ENCODE peak calls at places on chromosomes 11 and 22, in ten cellular contexts. One of them, this sample, is unnamed.

GRCh38 chr22:37244114-37244921 is at the start of gene RAC2:
- DNase-seq in NCI-H1105: no peak
- DNase-seq in epithelial cell of prostate: no peak
- DNase-seq in T-helper 2 cell: peak; percentile 66
- DNase-seq in astrocyte of the hippocampus: peak; percentile 58
- DNase-seq in ELR: peak; percentile 84
- DNase-seq in HepG2: no peak
- DNase-seq in cardiac muscle cell: peak; percentile 31
- DNase-seq in type B pancreatic cell: no peak
- DNase-seq in KBM-7: peak; percentile 96
- DNase-seq in this sample: no peak

GRCh38 chr11:65774525-65775306 is 6.1 kb downstream of the AP5B1 start:
- DNase-seq in NCI-H1105: no peak
- DNase-seq in epithelial cell of prostate: no peak
- DNase-seq in T-helper 2 cell: no peak
- DNase-seq in astrocyte of the hippocampus: no peak
- DNase-seq in ELR: no peak
- DNase-seq in HepG2: no peak
- DNase-seq in cardiac muscle cell: no peak
- DNase-seq in type B pancreatic cell: peak; percentile 49
- DNase-seq in KBM-7: no peak
- DNase-seq in this sample: no peak

GRCh38 chr11:81495699-81496292 is 1237.9 kb downstream of the FAM181B start:
- DNase-seq in NCI-H1105: no peak
- DNase-seq in epithelial cell of prostate: no peak
- DNase-seq in T-helper 2 cell: no peak
- DNase-seq in astrocyte of the hippocampus: no peak
- DNase-seq in ELR: no peak
- DNase-seq in HepG2: no peak
- DNase-seq in cardiac muscle cell: no peak
- DNase-seq in type B pancreatic cell: no peak
- DNase-seq in KBM-7: no peak
- DNase-seq in this sample: no peak

GRCh38 chr11:12696911-12697581 is 22.8 kb downstream of the TEAD1 start:
- DNase-seq in NCI-H1105: peak; percentile 72
- DNase-seq in epithelial cell of prostate: peak; percentile 56
- DNase-seq in T-helper 2 cell: no peak
- DNase-seq in astrocyte of the hippocampus: no peak
- DNase-seq in ELR: no peak
- DNase-seq in HepG2: no peak
- DNase-seq in cardiac muscle cell: no peak
- DNase-seq in type B pancreatic cell: no peak
- DNase-seq in KBM-7: no peak
- DNase-seq in this sample: no peak

GRCh38 chr22:50674606-50675552 is 2.3 kb downstream of the SHANK3 start:
- DNase-seq in NCI-H1105: peak; percentile 51
- DNase-seq in epithelial cell of prostate: peak; percentile 62
- DNase-seq in T-helper 2 cell: no peak
- DNase-seq in astrocyte of the hippocampus: peak; percentile 66
- DNase-seq in ELR: peak; percentile 13
- DNase-seq in HepG2: peak; percentile 32
- DNase-seq in cardiac muscle cell: peak; percentile 73
- DNase-seq in type B pancreatic cell: peak; percentile 81
- DNase-seq in KBM-7: peak; percentile 59
- DNase-seq in this sample: peak; percentile 83

GRCh38 chr11:75270896-75271415 is 30.4 kb downstream of the TPBGL start:
- DNase-seq in NCI-H1105: peak; percentile 1
- DNase-seq in epithelial cell of prostate: no peak
- DNase-seq in T-helper 2 cell: no peak
- DNase-seq in astrocyte of the hippocampus: peak; percentile 16
- DNase-seq in ELR: peak; percentile 46
- DNase-seq in HepG2: no peak
- DNase-seq in cardiac muscle cell: no peak
- DNase-seq in type B pancreatic cell: no peak
- DNase-seq in KBM-7: no peak
- DNase-seq in this sample: no peak

GRCh38 chr11:45852712-45853101 is 5.4 kb downstream of the CRY2 start:
- DNase-seq in NCI-H1105: no peak
- DNase-seq in epithelial cell of prostate: no peak
- DNase-seq in T-helper 2 cell: no peak
- DNase-seq in astrocyte of the hippocampus: no peak
- DNase-seq in ELR: no peak
- DNase-seq in HepG2: no peak
- DNase-seq in cardiac muscle cell: no peak
- DNase-seq in type B pancreatic cell: no peak
- DNase-seq in KBM-7: no peak
- DNase-seq in this sample: no peak

GRCh38 chr11:68659158-68659921 is 25.0 kb upstream of the GAL start:
- DNase-seq in NCI-H1105: peak; percentile 95
- DNase-seq in epithelial cell of prostate: peak; percentile 39
- DNase-seq in T-helper 2 cell: no peak
- DNase-seq in astrocyte of the hippocampus: peak; percentile 96
- DNase-seq in ELR: peak; percentile 92
- DNase-seq in HepG2: peak; percentile 55
- DNase-seq in cardiac muscle cell: no peak
- DNase-seq in type B pancreatic cell: no peak
- DNase-seq in KBM-7: peak; percentile 46
- DNase-seq in this sample: no peak

GRCh38 chr11:75855191-75855590 is 40.2 kb downstream of the UVRAG start:
- DNase-seq in NCI-H1105: no peak
- DNase-seq in epithelial cell of prostate: no peak
- DNase-seq in T-helper 2 cell: no peak
- DNase-seq in astrocyte of the hippocampus: peak; percentile 38
- DNase-seq in ELR: no peak
- DNase-seq in HepG2: no peak
- DNase-seq in cardiac muscle cell: no peak
- DNase-seq in type B pancreatic cell: no peak
- DNase-seq in KBM-7: no peak
- DNase-seq in this sample: no peak

GRCh38 chr11:64880240-64881001 is 2.0 kb upstream of the EHD1 start:
- DNase-seq in NCI-H1105: no peak
- DNase-seq in epithelial cell of prostate: no peak
- DNase-seq in T-helper 2 cell: no peak
- DNase-seq in astrocyte of the hippocampus: no peak
- DNase-seq in ELR: no peak
- DNase-seq in HepG2: no peak
- DNase-seq in cardiac muscle cell: no peak
- DNase-seq in type B pancreatic cell: no peak
- DNase-seq in KBM-7: no peak
- DNase-seq in this sample: no peak

GRCh38 chr22:21714059-21714770 is 21.4 kb downstream of the YPEL1 start:
- DNase-seq in NCI-H1105: no peak
- DNase-seq in epithelial cell of prostate: no peak
- DNase-seq in T-helper 2 cell: no peak
- DNase-seq in astrocyte of the hippocampus: no peak
- DNase-seq in ELR: no peak
- DNase-seq in HepG2: no peak
- DNase-seq in cardiac muscle cell: no peak
- DNase-seq in type B pancreatic cell: no peak
- DNase-seq in KBM-7: no peak
- DNase-seq in this sample: no peak

GRCh38 chr22:28582806-28583205 is 96.8 kb downstream of the TTC28 start:
- DNase-seq in NCI-H1105: no peak
- DNase-seq in epithelial cell of prostate: no peak
- DNase-seq in T-helper 2 cell: no peak
- DNase-seq in astrocyte of the hippocampus: peak; percentile 46
- DNase-seq in ELR: peak; percentile 53
- DNase-seq in HepG2: no peak
- DNase-seq in cardiac muscle cell: no peak
- DNase-seq in type B pancreatic cell: no peak
- DNase-seq in KBM-7: no peak
- DNase-seq in this sample: no peak

GRCh38 chr11:75324740-75325139 is 26.7 kb downstream of the ARRB1 start:
- DNase-seq in NCI-H1105: no peak
- DNase-seq in epithelial cell of prostate: no peak
- DNase-seq in T-helper 2 cell: no peak
- DNase-seq in astrocyte of the hippocampus: no peak
- DNase-seq in ELR: no peak
- DNase-seq in HepG2: no peak
- DNase-seq in cardiac muscle cell: no peak
- DNase-seq in type B pancreatic cell: no peak
- DNase-seq in KBM-7: no peak
- DNase-seq in this sample: no peak

GRCh38 chr11:80782135-80782885 is 1341.5 kb upstream of the TENM4 start:
- DNase-seq in NCI-H1105: no peak
- DNase-seq in epithelial cell of prostate: no peak
- DNase-seq in T-helper 2 cell: no peak
- DNase-seq in astrocyte of the hippocampus: no peak
- DNase-seq in ELR: no peak
- DNase-seq in HepG2: no peak
- DNase-seq in cardiac muscle cell: no peak
- DNase-seq in type B pancreatic cell: no peak
- DNase-seq in KBM-7: no peak
- DNase-seq in this sample: no peak

GRCh38 chr11:7924526-7924925 is 6.5 kb downstream of the OR10A6 start:
- DNase-seq in NCI-H1105: no peak
- DNase-seq in epithelial cell of prostate: no peak
- DNase-seq in T-helper 2 cell: no peak
- DNase-seq in astrocyte of the hippocampus: no peak
- DNase-seq in ELR: no peak
- DNase-seq in HepG2: peak; percentile 5
- DNase-seq in cardiac muscle cell: no peak
- DNase-seq in type B pancreatic cell: no peak
- DNase-seq in KBM-7: no peak
- DNase-seq in this sample: no peak

GRCh38 chr11:95985174-95985808 is 61.4 kb upstream of the MTMR2 start:
- DNase-seq in NCI-H1105: no peak
- DNase-seq in epithelial cell of prostate: no peak
- DNase-seq in T-helper 2 cell: no peak
- DNase-seq in astrocyte of the hippocampus: no peak
- DNase-seq in ELR: no peak
- DNase-seq in HepG2: no peak
- DNase-seq in cardiac muscle cell: no peak
- DNase-seq in type B pancreatic cell: no peak
- DNase-seq in KBM-7: no peak
- DNase-seq in this sample: no peak

GRCh38 chr11:119749006-119749565 is 20.1 kb upstream of the NECTIN1 start:
- DNase-seq in NCI-H1105: no peak
- DNase-seq in epithelial cell of prostate: no peak
- DNase-seq in T-helper 2 cell: no peak
- DNase-seq in astrocyte of the hippocampus: no peak
- DNase-seq in ELR: no peak
- DNase-seq in HepG2: no peak
- DNase-seq in cardiac muscle cell: no peak
- DNase-seq in type B pancreatic cell: no peak
- DNase-seq in KBM-7: no peak
- DNase-seq in this sample: no peak

GRCh38 chr11:83174008-83174407 is 17.1 kb downstream of the PCF11 start:
- DNase-seq in NCI-H1105: no peak
- DNase-seq in epithelial cell of prostate: no peak
- DNase-seq in T-helper 2 cell: no peak
- DNase-seq in astrocyte of the hippocampus: no peak
- DNase-seq in ELR: no peak
- DNase-seq in HepG2: no peak
- DNase-seq in cardiac muscle cell: no peak
- DNase-seq in type B pancreatic cell: no peak
- DNase-seq in KBM-7: no peak
- DNase-seq in this sample: no peak

GRCh38 chr11:69267395-69267805 is 26.6 kb upstream of the MYEOV start:
- DNase-seq in NCI-H1105: no peak
- DNase-seq in epithelial cell of prostate: no peak
- DNase-seq in T-helper 2 cell: no peak
- DNase-seq in astrocyte of the hippocampus: no peak
- DNase-seq in ELR: no peak
- DNase-seq in HepG2: peak; percentile 54
- DNase-seq in cardiac muscle cell: no peak
- DNase-seq in type B pancreatic cell: no peak
- DNase-seq in KBM-7: no peak
- DNase-seq in this sample: no peak

GRCh38 chr11:61037694-61038093 is 64.6 kb upstream of the CD5 start:
- DNase-seq in NCI-H1105: no peak
- DNase-seq in epithelial cell of prostate: no peak
- DNase-seq in T-helper 2 cell: no peak
- DNase-seq in astrocyte of the hippocampus: peak; percentile 74
- DNase-seq in ELR: peak; percentile 20
- DNase-seq in HepG2: no peak
- DNase-seq in cardiac muscle cell: no peak
- DNase-seq in type B pancreatic cell: no peak
- DNase-seq in KBM-7: no peak
- DNase-seq in this sample: no peak

GRCh38 chr22:50256936-50257440 is 4.5 kb downstream of the MAPK12 start:
- DNase-seq in NCI-H1105: no peak
- DNase-seq in epithelial cell of prostate: no peak
- DNase-seq in T-helper 2 cell: no peak
- DNase-seq in astrocyte of the hippocampus: no peak
- DNase-seq in ELR: no peak
- DNase-seq in HepG2: no peak
- DNase-seq in cardiac muscle cell: no peak
- DNase-seq in type B pancreatic cell: no peak
- DNase-seq in KBM-7: no peak
- DNase-seq in this sample: no peak

GRCh38 chr11:1783725-1784529 is 20.2 kb upstream of the CTSD start:
- DNase-seq in NCI-H1105: no peak
- DNase-seq in epithelial cell of prostate: no peak
- DNase-seq in T-helper 2 cell: no peak
- DNase-seq in astrocyte of the hippocampus: no peak
- DNase-seq in ELR: no peak
- DNase-seq in HepG2: no peak
- DNase-seq in cardiac muscle cell: no peak
- DNase-seq in type B pancreatic cell: no peak
- DNase-seq in KBM-7: no peak
- DNase-seq in this sample: no peak

GRCh38 chr22:25629613-25630012 is 65.1 kb downstream of the GRK3 start:
- DNase-seq in NCI-H1105: no peak
- DNase-seq in epithelial cell of prostate: no peak
- DNase-seq in T-helper 2 cell: no peak
- DNase-seq in astrocyte of the hippocampus: no peak
- DNase-seq in ELR: no peak
- DNase-seq in HepG2: no peak
- DNase-seq in cardiac muscle cell: no peak
- DNase-seq in type B pancreatic cell: no peak
- DNase-seq in KBM-7: no peak
- DNase-seq in this sample: no peak

GRCh38 chr22:45504703-45505341 is 2.1 kb downstream of the FBLN1 start:
- DNase-seq in NCI-H1105: no peak
- DNase-seq in epithelial cell of prostate: no peak
- DNase-seq in T-helper 2 cell: no peak
- DNase-seq in astrocyte of the hippocampus: peak; percentile 78
- DNase-seq in ELR: peak; percentile 25
- DNase-seq in HepG2: no peak
- DNase-seq in cardiac muscle cell: peak; percentile 70
- DNase-seq in type B pancreatic cell: no peak
- DNase-seq in KBM-7: no peak
- DNase-seq in this sample: no peak

GRCh38 chr11:71170619-71171018 is 81.8 kb downstream of the SHANK2 start:
- DNase-seq in NCI-H1105: no peak
- DNase-seq in epithelial cell of prostate: no peak
- DNase-seq in T-helper 2 cell: no peak
- DNase-seq in astrocyte of the hippocampus: no peak
- DNase-seq in ELR: no peak
- DNase-seq in HepG2: no peak
- DNase-seq in cardiac muscle cell: no peak
- DNase-seq in type B pancreatic cell: no peak
- DNase-seq in KBM-7: no peak
- DNase-seq in this sample: no peak

GRCh38 chr11:86670179-86670578 is 2.2 kb downstream of the ME3 start:
- DNase-seq in NCI-H1105: no peak
- DNase-seq in epithelial cell of prostate: no peak
- DNase-seq in T-helper 2 cell: no peak
- DNase-seq in astrocyte of the hippocampus: peak; percentile 29
- DNase-seq in ELR: no peak
- DNase-seq in HepG2: no peak
- DNase-seq in cardiac muscle cell: no peak
- DNase-seq in type B pancreatic cell: no peak
- DNase-seq in KBM-7: no peak
- DNase-seq in this sample: no peak

GRCh38 chr22:48581821-48582469 is 1245.7 kb downstream of the BRD1 start:
- DNase-seq in NCI-H1105: no peak
- DNase-seq in epithelial cell of prostate: no peak
- DNase-seq in T-helper 2 cell: no peak
- DNase-seq in astrocyte of the hippocampus: no peak
- DNase-seq in ELR: no peak
- DNase-seq in HepG2: no peak
- DNase-seq in cardiac muscle cell: no peak
- DNase-seq in type B pancreatic cell: no peak
- DNase-seq in KBM-7: peak; percentile 8
- DNase-seq in this sample: no peak

GRCh38 chr11:19602906-19603305 is 109.7 kb upstream of the NAV2 start:
- DNase-seq in NCI-H1105: no peak
- DNase-seq in epithelial cell of prostate: no peak
- DNase-seq in T-helper 2 cell: no peak
- DNase-seq in astrocyte of the hippocampus: no peak
- DNase-seq in ELR: peak; percentile 18
- DNase-seq in HepG2: no peak
- DNase-seq in cardiac muscle cell: no peak
- DNase-seq in type B pancreatic cell: no peak
- DNase-seq in KBM-7: no peak
- DNase-seq in this sample: no peak

This sample was measured in HuH-7.5.